ENCODE peak calls at places on chromosomes 13 and 19, in six cellular contexts. X is left ventricle myocardium inferior, A is right atrium auricular region, P is astrocyte, O is brain microvascular endothelial cell, U is coronary artery. N is an unnamed sample.

GRCh38 chr19:16591803-16592556 is 19.8 kb upstream of the SLC35E1 start:
- DNase-seq in X (no peak), A (no peak), P (no peak), O (no peak), U (no peak), N (peak)

GRCh38 chr13:36370108-36370429 is 23.9 kb upstream of the SPART start:
- DNase-seq in X (peak), A (no peak), P (peak), O (no peak), U (no peak), N (no peak)

GRCh38 chr19:58551577-58552471 is 3.1 kb downstream of the CHMP2A start:
- DNase-seq in X (peak), A (no peak), P (no peak), O (no peak), U (no peak), N (no peak)

GRCh38 chr13:111953546-111954178 is 113.3 kb upstream of the SOX1 start:
- DNase-seq in X (no peak), A (peak), P (no peak), O (no peak), U (no peak), N (no peak)

GRCh38 chr13:75073791-75074190 is 408.2 kb downstream of the TBC1D4 start:
- DNase-seq in X (no peak), A (no peak), P (no peak), O (no peak), U (no peak), N (no peak)

GRCh38 chr13:74966814-74967213 is 515.2 kb downstream of the TBC1D4 start:
- DNase-seq in X (no peak), A (no peak), P (peak), O (peak), U (no peak), N (no peak)

GRCh38 chr13:113238542-113238941 is 29.1 kb downstream of the CUL4A start:
- DNase-seq in X (no peak), A (no peak), P (no peak), O (no peak), U (no peak), N (no peak)

GRCh38 chr19:30284885-30285284 is 87.3 kb upstream of the ZNF536 start:
- DNase-seq in X (no peak), A (no peak), P (no peak), O (no peak), U (no peak), N (no peak)

GRCh38 chr19:2045501-2046045 is 5.5 kb downstream of the MKNK2 start:
- DNase-seq in X (no peak), A (no peak), P (no peak), O (no peak), U (no peak), N (no peak)

GRCh38 chr13:60758637-60759036 is 361.6 kb downstream of the TDRD3 start:
- DNase-seq in X (no peak), A (no peak), P (no peak), O (no peak), U (no peak), N (peak)

GRCh38 chr19:29666634-29667389 is 1.6 kb downstream of the PLEKHF1 start:
- DNase-seq in X (peak), A (peak), P (peak), O (peak), U (no peak), N (no peak)

GRCh38 chr13:64723735-64724134 is 2506.4 kb downstream of the PCDH9 start:
- DNase-seq in X (no peak), A (no peak), P (peak), O (peak), U (no peak), N (peak)

DNA sequence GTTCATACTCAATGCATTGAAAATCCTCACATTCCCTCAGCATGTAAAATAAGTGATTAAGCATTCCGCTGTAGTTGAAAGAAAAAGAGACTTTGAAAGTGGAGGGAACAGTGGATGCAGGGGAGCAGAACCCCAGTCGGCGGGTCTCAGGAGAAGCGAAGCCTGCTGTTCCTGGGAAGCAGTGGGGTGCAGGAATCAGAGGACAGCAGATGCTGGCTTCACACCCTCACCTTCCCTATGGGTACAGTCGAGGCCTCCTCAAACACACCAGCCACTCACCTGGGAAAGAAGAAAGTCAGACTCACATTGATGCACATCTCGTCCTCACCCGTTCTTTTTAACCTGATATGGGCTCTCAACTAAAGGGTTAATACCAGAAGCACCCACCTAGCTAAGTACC is 38.2 kb downstream of the COL4A2 start:
- DNase-seq in X (no peak), A (peak), P (no peak), O (no peak), U (peak), N (no peak)
- H3K27ac ChIP-seq in X (no peak), A (peak), P (peak), O (peak), U (peak), N (no peak)

GRCh38 chr19:38685666-38686529 is 38.4 kb downstream of the ACTN4 start:
- DNase-seq in X (no peak), A (no peak), P (peak), O (peak), U (no peak), N (peak)
- TF ChIP-seq CTCF in X (peak), A (no peak), P (peak), O (peak), U (no peak), N (peak)

GRCh38 chr19:44647144-44647543 is 3.4 kb downstream of the PVR start:
- DNase-seq in X (no peak), A (no peak), P (no peak), O (no peak), U (no peak), N (no peak)
- H3K27ac ChIP-seq in X (peak), A (peak), P (no peak), O (no peak), U (peak), N (no peak)

GRCh38 chr19:41439441-41440222 is at the start of gene DMAC2:
- DNase-seq in X (peak), A (peak), P (peak), O (peak), U (peak), N (peak)
- TF ChIP-seq CTCF in X (peak), A (no peak), P (peak), O (peak), U (no peak), N (peak)

GRCh38 chr13:25190256-25190655 is 18.2 kb upstream of the AMER2 start:
- DNase-seq in X (no peak), A (no peak), P (no peak), O (no peak), U (no peak), N (no peak)
- H3K27ac ChIP-seq in X (no peak), A (no peak), P (no peak), O (no peak), U (no peak), N (no peak)

DNA sequence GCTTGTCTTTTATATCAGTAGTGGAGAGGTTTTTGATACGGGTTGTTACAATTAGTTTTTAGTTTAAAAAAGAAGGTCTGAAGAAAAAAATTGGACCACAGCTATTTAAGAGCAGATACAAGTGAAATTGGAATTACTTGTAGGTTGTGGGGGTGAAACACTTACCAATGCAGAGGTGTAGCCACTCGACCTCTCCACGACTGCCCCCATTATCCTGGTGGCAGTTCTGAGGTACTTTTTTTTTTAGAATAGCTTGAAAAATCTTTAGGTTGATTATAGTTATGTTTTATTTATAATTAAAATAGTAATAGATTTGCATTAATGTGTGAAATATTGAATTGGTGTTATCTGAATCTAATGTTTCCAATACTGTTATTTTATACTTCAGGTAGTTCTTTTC is 60.7 kb downstream of the PAN3 start:
- DNase-seq in X (no peak), A (no peak), P (no peak), O (no peak), U (no peak), N (no peak)
- TF ChIP-seq CTCF in X (no peak), A (no peak), P (no peak), O (peak), U (no peak), N (no peak)

DNA sequence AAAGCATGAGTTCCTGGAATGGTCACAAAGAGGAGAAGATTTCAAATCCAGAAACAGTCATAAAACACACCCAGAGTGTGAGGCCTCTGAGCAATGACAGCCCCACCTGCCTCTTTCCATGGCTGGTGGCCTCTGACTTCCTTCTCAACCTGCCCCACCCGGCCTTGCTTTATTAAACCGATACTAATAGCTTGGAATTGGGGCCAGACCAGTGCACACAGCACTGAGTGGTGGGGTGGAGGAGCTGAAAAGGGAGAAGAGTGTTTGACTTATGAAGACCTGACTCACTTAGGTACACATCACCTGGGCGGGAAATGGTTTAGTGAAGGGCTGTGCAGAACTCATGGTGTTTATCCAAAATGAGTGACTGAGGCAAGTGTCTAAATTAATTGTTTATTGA is 20.7 kb upstream of the CEACAM6 start:
- DNase-seq in X (no peak), A (no peak), P (no peak), O (no peak), U (peak), N (no peak)
- H3K27ac ChIP-seq in X (no peak), A (no peak), P (no peak), O (no peak), U (no peak), N (no peak)

GRCh38 chr19:35142531-35143230 is 374 bp upstream of the FXYD7 start:
- DNase-seq in X (peak), A (no peak), P (no peak), O (no peak), U (no peak), N (no peak)

GRCh38 chr19:35139618-35139943 is 957 bp downstream of the FXYD1 start:
- DNase-seq in X (no peak), A (peak), P (no peak), O (no peak), U (no peak), N (no peak)

GRCh38 chr19:35141627-35142401 is 1.2 kb upstream of the FXYD7 start:
- DNase-seq in X (no peak), A (no peak), P (no peak), O (no peak), U (no peak), N (no peak)

GRCh38 chr19:35140207-35140897 is 1.7 kb downstream of the FXYD1 start:
- DNase-seq in X (no peak), A (no peak), P (no peak), O (no peak), U (no peak), N (no peak)

DNA sequence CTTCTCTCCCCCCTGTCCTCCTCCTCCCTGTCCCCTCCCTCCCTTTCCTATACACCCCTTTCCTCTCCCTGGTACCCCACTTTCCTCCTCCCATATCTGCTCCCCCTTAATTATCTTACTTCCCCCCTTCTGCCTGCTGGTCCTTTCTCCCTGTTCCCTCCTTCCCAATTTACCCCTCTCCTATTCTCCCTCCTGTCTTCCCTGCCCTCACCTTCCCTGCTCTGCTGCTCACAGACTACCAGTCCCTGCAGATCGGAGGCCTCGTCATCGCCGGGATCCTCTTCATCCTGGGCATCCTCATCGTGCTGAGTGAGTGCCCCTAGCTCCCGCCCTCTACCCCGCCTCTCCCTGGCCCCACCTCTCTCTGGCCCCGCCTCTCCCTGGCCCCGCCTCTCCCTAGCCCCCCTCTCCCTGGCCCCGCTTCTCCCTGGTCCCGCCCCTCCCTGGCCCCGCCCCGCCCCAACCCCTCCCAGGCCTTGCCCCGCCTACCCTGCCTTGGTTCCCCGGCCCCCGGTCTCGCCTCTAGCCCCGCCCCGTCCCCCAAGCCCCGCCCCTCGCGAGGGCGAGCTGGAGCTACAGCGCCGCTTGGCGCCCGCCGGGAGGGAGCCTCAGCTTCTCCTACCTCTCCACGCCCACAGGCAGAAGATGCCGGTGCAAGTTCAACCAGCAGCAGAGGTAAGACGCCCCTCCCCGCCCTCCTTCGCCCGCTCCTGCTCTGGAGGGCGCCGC is 2.0 kb upstream of the FXYD7 start:
- DNase-seq in X (peak), A (peak), P (peak), O (peak), U (peak), N (peak)
- TF ChIP-seq CTCF in X (peak), A (peak), P (no peak), O (peak), U (peak), N (peak)